ENCODE peak calls at places on chromosome 15, in five cellular contexts. H is H9, R is mesendoderm, Z is trophoblast cell, W is IMR-90. T is an unnamed sample.

GRCh38 chr15:71465109-71465508 is 345.2 kb upstream of the NR2E3 start:
- DNase-seq in H (no peak), R (no peak), Z (no peak), W (no peak), T (no peak)

GRCh38 chr15:77889009-77889806 is 188.3 kb downstream of the TBC1D2B start:
- DNase-seq in H (no peak), R (no peak), Z (no peak), W (no peak), T (no peak)

GRCh38 chr15:21261965-21262850 is 178.1 kb downstream of the POTEB3 start:
- DNase-seq in H (no peak), R (no peak), Z (no peak), W (no peak), T (no peak)

GRCh38 chr15:59687831-59688230 is 1.3 kb downstream of the BNIP2 start:
- DNase-seq in H (no peak), R (no peak), Z (peak), W (peak), T (no peak)

GRCh38 chr15:34217587-34218225 is 7.1 kb upstream of the EMC4 start:
- DNase-seq in H (no peak), R (no peak), Z (no peak), W (peak), T (no peak)

GRCh38 chr15:42020713-42021273 is at the start of gene PLA2G4E:
- DNase-seq in H (no peak), R (no peak), Z (no peak), W (no peak), T (no peak)

GRCh38 chr15:59300618-59301139 is 72.0 kb downstream of the MYO1E start:
- DNase-seq in H (no peak), R (no peak), Z (no peak), W (no peak), T (no peak)

GRCh38 chr15:23642413-23643044 is 5.1 kb downstream of the MAGEL2 start:
- DNase-seq in H (peak), R (peak), Z (peak), W (peak), T (peak)

GRCh38 chr15:40160689-40161688 is at the start of gene BUB1B:
- DNase-seq in H (peak), R (peak), Z (peak), W (peak), T (peak)

GRCh38 chr15:35181538-35181937 is 96.4 kb upstream of the NANOGP8 start:
- DNase-seq in H (no peak), R (no peak), Z (no peak), W (peak), T (no peak)

GRCh38 chr15:34588046-34588674 is 4.7 kb upstream of the GOLGA8B start:
- DNase-seq in H (peak), R (peak), Z (peak), W (peak), T (peak)

GRCh38 chr15:76324066-76324465 is 12.5 kb upstream of the ISL2 start:
- DNase-seq in H (no peak), R (no peak), Z (no peak), W (no peak), T (no peak)

GRCh38 chr15:88740356-88740755 is 62.9 kb upstream of the ACAN start:
- DNase-seq in H (no peak), R (no peak), Z (no peak), W (no peak), T (no peak)

GRCh38 chr15:80904941-80905532 is 84.6 kb downstream of the MESD start:
- DNase-seq in H (no peak), R (peak), Z (no peak), W (peak), T (no peak)

GRCh38 chr15:26771917-26772587 is 814 bp downstream of the GABRB3 start:
- DNase-seq in H (no peak), R (no peak), Z (no peak), W (no peak), T (peak)

GRCh38 chr15:99059010-99059981 is 45.6 kb upstream of the SYNM start:
- DNase-seq in H (peak), R (peak), Z (peak), W (peak), T (peak)
- H2BK120ac ChIP-seq in H (no peak), R (peak), Z (peak), W (peak), T (peak)

GRCh38 chr15:67145307-67145610 is 79.9 kb downstream of the SMAD3 start:
- DNase-seq in H (no peak), R (no peak), Z (no peak), W (no peak), T (no peak)

GRCh38 chr15:67146875-67147381 is 81.5 kb downstream of the SMAD3 start:
- DNase-seq in H (no peak), R (peak), Z (no peak), W (peak), T (no peak)

GRCh38 chr15:67144609-67145306 is 79.4 kb downstream of the SMAD3 start:
- DNase-seq in H (peak), R (peak), Z (peak), W (peak), T (no peak)

GRCh38 chr15:67146214-67146613 is 80.8 kb downstream of the SMAD3 start:
- DNase-seq in H (no peak), R (no peak), Z (no peak), W (peak), T (no peak)

DNA sequence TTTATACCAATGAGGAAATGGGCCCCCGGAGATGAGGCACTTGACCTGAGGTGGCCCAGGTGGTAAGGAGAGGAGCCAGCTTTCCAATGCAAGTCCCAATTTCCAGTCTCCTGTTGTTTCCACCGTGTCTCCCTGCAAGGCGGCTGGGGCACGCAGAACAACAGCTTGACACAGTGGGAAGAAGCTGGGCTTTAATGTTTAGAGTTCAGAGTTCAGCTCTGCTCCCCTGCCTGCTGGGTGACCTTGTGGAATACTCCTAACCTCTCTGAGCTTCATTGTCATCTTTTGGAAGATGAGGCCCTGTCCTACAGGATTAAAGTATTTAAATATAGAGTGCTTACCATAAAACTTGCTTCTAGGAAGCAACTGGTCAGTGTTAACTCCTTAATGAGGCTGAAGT is 80.3 kb downstream of the SMAD3 start:
- DNase-seq in H (no peak), R (no peak), Z (no peak), W (no peak), T (no peak)
- H2BK120ac ChIP-seq in H (no peak), R (no peak), Z (peak), W (peak), T (no peak)

GRCh38 chr15:85327820-85328219 is 52.6 kb upstream of the AKAP13 start:
- DNase-seq in H (no peak), R (no peak), Z (no peak), W (no peak), T (no peak)

GRCh38 chr15:85333132-85333831 is 47.1 kb upstream of the AKAP13 start:
- DNase-seq in H (no peak), R (no peak), Z (peak), W (peak), T (no peak)

GRCh38 chr15:85331666-85332261 is 48.6 kb upstream of the AKAP13 start:
- DNase-seq in H (no peak), R (no peak), Z (no peak), W (no peak), T (no peak)

GRCh38 chr15:85330941-85331588 is 49.3 kb upstream of the AKAP13 start:
- DNase-seq in H (peak), R (peak), Z (peak), W (peak), T (peak)

GRCh38 chr15:85329561-85330421 is 50.6 kb upstream of the AKAP13 start:
- DNase-seq in H (no peak), R (no peak), Z (no peak), W (peak), T (no peak)
- H2BK120ac ChIP-seq in H (no peak), R (no peak), Z (no peak), W (peak), T (no peak)

DNA sequence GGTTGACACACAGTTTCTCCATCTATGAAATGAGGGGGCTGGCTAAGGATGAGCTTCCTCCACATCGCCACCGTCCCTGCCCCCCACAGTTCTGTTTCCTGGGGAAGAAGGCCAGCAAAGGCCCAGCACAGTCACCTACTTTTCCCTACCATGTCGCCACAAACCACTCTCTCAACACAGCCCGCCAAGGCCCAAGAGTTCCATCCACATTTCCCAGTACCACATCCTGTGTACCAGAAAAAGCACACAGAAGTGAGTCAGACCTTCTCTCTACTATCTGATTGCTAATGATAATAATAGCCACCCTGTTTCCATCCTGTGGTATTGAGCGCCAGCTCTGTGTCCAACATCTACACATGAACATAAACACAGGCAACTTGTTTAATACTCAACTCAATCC is 30.3 kb upstream of the C15orf39 start:
- DNase-seq in H (no peak), R (no peak), Z (no peak), W (peak), T (no peak)
- H2BK120ac ChIP-seq in H (no peak), R (no peak), Z (no peak), W (peak), T (no peak)

GRCh38 chr15:64897345-64897985 is 14.2 kb upstream of the ANKDD1A start:
- DNase-seq in H (no peak), R (no peak), Z (peak), W (peak), T (no peak)

GRCh38 chr15:64895285-64896065 is 16.2 kb upstream of the ANKDD1A start:
- DNase-seq in H (no peak), R (no peak), Z (no peak), W (peak), T (no peak)

GRCh38 chr15:64894395-64895056 is 17.2 kb upstream of the ANKDD1A start:
- DNase-seq in H (peak), R (peak), Z (no peak), W (no peak), T (no peak)

GRCh38 chr15:64898406-64898805 is 13.3 kb upstream of the ANKDD1A start:
- DNase-seq in H (peak), R (no peak), Z (no peak), W (no peak), T (no peak)

DNA sequence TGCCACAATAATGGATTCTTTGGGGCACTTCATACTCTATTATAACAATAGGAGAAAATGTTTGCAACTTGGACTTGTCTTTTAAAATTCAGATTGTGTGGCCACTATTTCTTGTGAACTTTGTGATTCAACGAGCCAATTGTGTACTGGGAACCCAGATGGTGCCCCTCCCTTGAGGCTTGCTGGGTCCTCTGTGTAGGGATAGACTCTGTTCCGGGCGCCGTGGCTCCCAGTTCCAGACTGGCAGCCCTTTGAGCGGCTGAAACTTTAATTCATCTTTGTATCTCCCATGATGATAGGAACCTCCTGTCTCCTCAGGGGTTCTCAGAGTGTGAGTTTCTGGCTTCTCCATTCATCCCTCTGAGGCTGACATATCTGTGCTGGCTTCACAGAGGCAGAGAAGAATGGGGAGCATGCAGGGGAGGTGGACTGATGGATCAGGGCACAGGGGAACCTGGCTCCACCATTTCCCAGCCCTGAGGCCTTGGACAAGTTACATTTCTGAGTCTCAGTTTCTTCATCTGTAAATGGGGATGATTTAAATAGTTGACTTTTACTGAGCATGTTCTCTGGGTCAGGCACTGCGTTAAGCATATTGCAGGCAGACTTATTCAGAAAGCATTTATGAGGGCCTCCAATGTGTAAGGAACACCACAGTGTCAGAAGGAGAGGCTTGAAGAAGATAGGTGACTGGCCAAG is 15.2 kb upstream of the ANKDD1A start:
- DNase-seq in H (no peak), R (no peak), Z (no peak), W (no peak), T (no peak)
- H2BK120ac ChIP-seq in H (no peak), R (no peak), Z (no peak), W (peak), T (no peak)

GRCh38 chr15:57550640-57551039 is 41.1 kb upstream of the MYZAP start:
- DNase-seq in H (no peak), R (peak), Z (no peak), W (no peak), T (no peak)
- H2BK120ac ChIP-seq in H (no peak), R (peak), Z (peak), W (peak), T (no peak)

DNA sequence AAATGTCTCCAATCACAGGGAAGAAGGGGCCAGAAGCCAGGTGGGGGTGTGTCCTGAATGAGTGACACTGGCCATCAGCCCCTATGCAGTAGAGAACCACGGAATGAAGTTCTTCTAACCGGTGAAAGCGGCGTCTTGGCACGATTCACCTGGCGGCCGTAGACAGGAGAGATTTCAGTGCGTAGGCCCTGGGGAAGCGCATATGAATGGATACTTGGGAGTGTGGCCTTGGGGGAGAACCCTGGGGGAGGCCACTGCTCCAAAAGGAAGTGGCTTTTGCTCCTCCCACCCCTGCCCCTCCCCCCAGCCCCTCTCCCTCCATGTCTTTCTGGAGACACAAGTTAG is 43.6 kb downstream of the RBPMS2 start:
- DNase-seq in H (peak), R (peak), Z (peak), W (no peak), T (no peak)
- H2BK120ac ChIP-seq in H (no peak), R (no peak), Z (no peak), W (no peak), T (no peak)

DNA sequence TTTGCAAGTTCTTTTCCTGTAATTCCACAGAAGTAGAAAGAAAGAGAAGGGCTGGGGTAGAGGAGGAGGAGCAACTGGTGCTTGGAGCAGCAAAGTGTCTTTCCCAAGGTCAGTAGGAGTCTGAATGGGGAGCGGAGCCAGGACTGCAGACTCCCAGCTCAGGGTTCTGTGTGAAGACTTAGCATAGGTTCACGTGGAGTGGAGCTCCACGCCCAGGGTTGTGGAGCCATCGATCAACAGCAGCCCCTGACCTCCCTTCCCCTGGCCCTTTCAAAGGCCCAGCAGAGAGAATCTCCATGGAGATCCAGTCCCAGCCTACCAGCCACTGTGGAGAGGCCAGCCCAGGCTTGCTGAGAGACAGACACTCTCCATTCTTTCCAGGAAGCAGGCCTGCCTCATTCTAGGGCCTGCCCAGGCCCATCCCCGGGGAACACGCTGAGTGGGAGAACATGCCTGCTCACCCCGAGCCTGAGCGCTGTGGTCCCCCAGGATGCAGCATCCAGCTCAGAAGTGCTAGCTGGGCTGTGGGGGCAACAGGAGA is 62.1 kb downstream of the CORO2B start:
- DNase-seq in H (no peak), R (no peak), Z (no peak), W (no peak), T (no peak)
- H2BK120ac ChIP-seq in H (no peak), R (no peak), Z (peak), W (peak), T (peak)

GRCh38 chr15:63088532-63089245 is 33.0 kb upstream of the LACTB start:
- DNase-seq in H (no peak), R (no peak), Z (no peak), W (no peak), T (no peak)
- H2BK120ac ChIP-seq in H (no peak), R (no peak), Z (peak), W (peak), T (no peak)

T was measured in neuronal stem cell.